ENCODE peak calls at places on chromosomes 7 and 10, in six cellular contexts. Y is IMR-90, H is colonic mucosa, C is H9, R is GM23248, A is K562. G is an unnamed sample.

GRCh38 chr10:48237225-48237855 is 37.2 kb downstream of the FRMPD2 start:
- DNase-seq in Y (no peak), H (no peak), C (peak), R (no peak), A (no peak), G (no peak)

GRCh38 chr10:126585249-126585986 is 85.1 kb downstream of the C10orf90 start:
- DNase-seq in Y (no peak), H (no peak), C (no peak), R (no peak), A (no peak), G (no peak)

GRCh38 chr7:83684928-83685327 is 36.0 kb upstream of the SEMA3E start:
- DNase-seq in Y (no peak), H (no peak), C (peak), R (no peak), A (no peak), G (no peak)

GRCh38 chr7:39733881-39734571 is 110.7 kb downstream of the RALA start:
- DNase-seq in Y (peak), H (no peak), C (no peak), R (peak), A (no peak), G (peak)

GRCh38 chr7:42006801-42007394 is 230.1 kb downstream of the GLI3 start:
- DNase-seq in Y (no peak), H (no peak), C (no peak), R (no peak), A (no peak), G (no peak)

GRCh38 chr10:92011560-92012214 is 88.1 kb downstream of the BTAF1 start:
- DNase-seq in Y (peak), H (no peak), C (no peak), R (peak), A (peak), G (peak)

GRCh38 chr7:2920041-2920440 is 75.9 kb upstream of the GNA12 start:
- DNase-seq in Y (no peak), H (no peak), C (no peak), R (no peak), A (no peak), G (no peak)

GRCh38 chr10:47383254-47384147 is 592 bp downstream of the ZNF488 start:
- DNase-seq in Y (no peak), H (peak), C (peak), R (no peak), A (no peak), G (no peak)

GRCh38 chr10:131323880-131324279 is 12.4 kb upstream of the TCERG1L start:
- DNase-seq in Y (no peak), H (no peak), C (no peak), R (no peak), A (no peak), G (no peak)

GRCh38 chr7:48048113-48048512 is 12.8 kb downstream of the C7orf57 start:
- DNase-seq in Y (no peak), H (no peak), C (no peak), R (no peak), A (no peak), G (no peak)

GRCh38 chr7:102426268-102427031 is 6.9 kb upstream of the ORAI2 start:
- DNase-seq in Y (no peak), H (no peak), C (no peak), R (no peak), A (no peak), G (no peak)

GRCh38 chr10:125113661-125114388 is 46.5 kb downstream of the CTBP2 start:
- DNase-seq in Y (no peak), H (no peak), C (no peak), R (peak), A (peak), G (no peak)

GRCh38 chr10:71372882-71373495 is 23.7 kb upstream of the CDH23 start:
- DNase-seq in Y (no peak), H (no peak), C (no peak), R (peak), A (no peak), G (no peak)

GRCh38 chr10:95355241-95355779 is 64.5 kb upstream of the PDLIM1 start:
- DNase-seq in Y (no peak), H (no peak), C (no peak), R (no peak), A (no peak), G (no peak)

GRCh38 chr10:102523250-102524029 is 19.7 kb downstream of the SUFU start:
- DNase-seq in Y (peak), H (no peak), C (no peak), R (peak), A (peak), G (no peak)

GRCh38 chr7:66844552-66845381 is 76.3 kb upstream of the TMEM248 start:
- DNase-seq in Y (peak), H (peak), C (peak), R (peak), A (peak), G (peak)

GRCh38 chr7:77425151-77426051 is 9.3 kb upstream of the GSAP start:
- DNase-seq in Y (peak), H (no peak), C (peak), R (peak), A (no peak), G (peak)

GRCh38 chr7:87398441-87398840 is 53.0 kb downstream of the CROT start:
- DNase-seq in Y (peak), H (no peak), C (no peak), R (peak), A (no peak), G (peak)

GRCh38 chr10:132382231-132382922 is 14.6 kb upstream of the PWWP2B start:
- DNase-seq in Y (no peak), H (no peak), C (no peak), R (peak), A (no peak), G (peak)

GRCh38 chr7:104536956-104537355 is 208.6 kb downstream of the LHFPL3 start:
- DNase-seq in Y (no peak), H (no peak), C (no peak), R (no peak), A (no peak), G (no peak)

GRCh38 chr7:142188846-142189245 is 69.0 kb downstream of the PRSS58 start:
- DNase-seq in Y (no peak), H (no peak), C (no peak), R (peak), A (no peak), G (peak)

GRCh38 chr10:18238875-18239485 is 98.8 kb downstream of the CACNB2 start:
- DNase-seq in Y (peak), H (no peak), C (no peak), R (peak), A (peak), G (peak)

GRCh38 chr10:25174461-25175230 is at the start of gene GPR158:
- DNase-seq in Y (peak), H (peak), C (peak), R (peak), A (peak), G (peak)

GRCh38 chr7:55510621-55511020 is 61.7 kb downstream of the VOPP1 start:
- DNase-seq in Y (no peak), H (no peak), C (no peak), R (no peak), A (no peak), G (no peak)

GRCh38 chr10:91924212-91925021 is 847 bp downstream of the BTAF1 start:
- DNase-seq in Y (peak), H (no peak), C (no peak), R (peak), A (no peak), G (peak)

GRCh38 chr7:95213809-95214492 is 110.4 kb downstream of the PON1 start:
- DNase-seq in Y (no peak), H (no peak), C (no peak), R (peak), A (no peak), G (no peak)

GRCh38 chr7:85695041-85695990 is 508.5 kb upstream of the SEMA3D start:
- DNase-seq in Y (peak), H (no peak), C (no peak), R (peak), A (no peak), G (peak)

GRCh38 chr7:8018961-8019360 is 50.4 kb downstream of the GLCCI1 start:
- DNase-seq in Y (no peak), H (no peak), C (no peak), R (no peak), A (no peak), G (no peak)

GRCh38 chr7:45580053-45580872 is 6.1 kb downstream of the ADCY1 start:
- DNase-seq in Y (no peak), H (no peak), C (peak), R (peak), A (peak), G (no peak)

GRCh38 chr7:91913612-91914011 is 27.1 kb upstream of the AKAP9 start:
- DNase-seq in Y (peak), H (no peak), C (no peak), R (peak), A (no peak), G (peak)

GRCh38 chr7:19919156-19920085 is 146.0 kb upstream of the TMEM196 start:
- DNase-seq in Y (no peak), H (no peak), C (no peak), R (peak), A (no peak), G (no peak)

GRCh38 chr7:19920200-19920599 is 146.8 kb upstream of the TMEM196 start:
- DNase-seq in Y (peak), H (no peak), C (no peak), R (peak), A (no peak), G (no peak)

GRCh38 chr7:19915596-19915995 is 142.2 kb upstream of the TMEM196 start:
- DNase-seq in Y (no peak), H (no peak), C (no peak), R (no peak), A (no peak), G (no peak)

GRCh38 chr7:19916011-19916410 is 142.6 kb upstream of the TMEM196 start:
- DNase-seq in Y (no peak), H (no peak), C (no peak), R (peak), A (no peak), G (no peak)

DNA sequence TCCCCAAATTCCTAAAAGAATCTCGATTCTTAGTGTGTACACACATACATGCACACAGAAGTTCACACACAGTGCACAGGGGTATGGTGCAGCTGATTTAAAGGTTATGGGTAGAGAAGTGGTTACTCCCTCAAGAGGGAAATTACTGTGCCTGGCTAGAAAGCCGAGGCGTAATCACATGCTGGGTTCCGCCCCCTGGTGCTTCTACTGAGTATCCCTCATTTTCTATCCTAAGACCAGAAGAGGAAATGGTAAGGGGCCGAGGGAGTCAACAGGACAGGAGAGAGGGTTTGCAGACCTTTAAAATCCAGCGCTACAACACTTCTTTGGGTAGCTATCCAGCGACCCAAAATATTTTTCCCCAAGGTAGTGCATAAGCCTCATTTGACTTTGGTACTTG is 147.3 kb upstream of the TMEM196 start:
- DNase-seq in Y (no peak), H (no peak), C (peak), R (no peak), A (peak), G (no peak)
- H3K9ac ChIP-seq in Y (no peak), H (no peak), C (no peak), R (no peak), A (no peak), G (peak)

GRCh38 chr7:123797673-123798526 is 47.1 kb upstream of the HYAL4 start:
- DNase-seq in Y (peak), H (no peak), C (no peak), R (peak), A (peak), G (peak)
- H3K9ac ChIP-seq in Y (no peak), H (peak), C (no peak), R (no peak), A (no peak), G (no peak)

GRCh38 chr10:22319559-22320558 is 1.0 kb upstream of the BMI1 start:
- DNase-seq in Y (no peak), H (no peak), C (no peak), R (peak), A (peak), G (no peak)
- H3K9ac ChIP-seq in Y (peak), H (peak), C (no peak), R (peak), A (peak), G (peak)

GRCh38 chr10:29301359-29301910 is 12.6 kb downstream of the LYZL1 start:
- DNase-seq in Y (no peak), H (no peak), C (no peak), R (no peak), A (no peak), G (no peak)

GRCh38 chr10:29302499-29302898 is 13.6 kb downstream of the LYZL1 start:
- DNase-seq in Y (no peak), H (no peak), C (no peak), R (no peak), A (no peak), G (no peak)

GRCh38 chr10:29295813-29296212 is 6.9 kb downstream of the LYZL1 start:
- DNase-seq in Y (no peak), H (no peak), C (no peak), R (no peak), A (no peak), G (no peak)

GRCh38 chr10:29297678-29298077 is 8.8 kb downstream of the LYZL1 start:
- DNase-seq in Y (no peak), H (no peak), C (no peak), R (no peak), A (no peak), G (no peak)
- H3K9ac ChIP-seq in Y (no peak), H (no peak), C (no peak), R (no peak), A (no peak), G (no peak)